ENCODE peak calls at places on chromosomes 4 and X, in six cellular contexts. One of them, this sample, is unnamed.

GRCh38 chr4:118834070-118834469 is 1.9 kb downstream of the SEC24D start:
- DNase-seq in Right ventricle myocardium superior: no peak
- DNase-seq in iris pigment epithelial cell: no peak
- DNase-seq in activated CD4-positive, alpha-beta T cell treated with anti-CD3 and anti-CD28 coated beads, Interleukin-2, amount 10 ng/mL, durations not matched to agents 7 days and 5 days: no peak
- DNase-seq in mammary epithelial cell: no peak
- DNase-seq in epithelial cell of prostate: no peak
- DNase-seq in this sample: no peak

GRCh38 chr4:38670939-38671593 is 7.1 kb downstream of the KLF3 start:
- DNase-seq in Right ventricle myocardium superior: no peak
- DNase-seq in iris pigment epithelial cell: no peak
- DNase-seq in activated CD4-positive, alpha-beta T cell treated with anti-CD3 and anti-CD28 coated beads, Interleukin-2, amount 10 ng/mL, durations not matched to agents 7 days and 5 days: no peak
- DNase-seq in mammary epithelial cell: no peak
- DNase-seq in epithelial cell of prostate: no peak
- DNase-seq in this sample: no peak

GRCh38 chr4:184267673-184268573 is 50.2 kb upstream of the ENPP6 start:
- DNase-seq in Right ventricle myocardium superior: peak; percentile 53
- DNase-seq in iris pigment epithelial cell: peak; percentile 96
- DNase-seq in activated CD4-positive, alpha-beta T cell treated with anti-CD3 and anti-CD28 coated beads, Interleukin-2, amount 10 ng/mL, durations not matched to agents 7 days and 5 days: peak; percentile 88
- DNase-seq in mammary epithelial cell: peak; percentile 86
- DNase-seq in epithelial cell of prostate: peak; percentile 58
- DNase-seq in this sample: no peak

GRCh38 chr4:179196511-179196910 is 1754.3 kb upstream of the AGA start:
- DNase-seq in Right ventricle myocardium superior: no peak
- DNase-seq in iris pigment epithelial cell: peak; percentile 29
- DNase-seq in activated CD4-positive, alpha-beta T cell treated with anti-CD3 and anti-CD28 coated beads, Interleukin-2, amount 10 ng/mL, durations not matched to agents 7 days and 5 days: no peak
- DNase-seq in mammary epithelial cell: no peak
- DNase-seq in epithelial cell of prostate: no peak
- DNase-seq in this sample: no peak

GRCh38 chr4:186699298-186699697 is 24.4 kb downstream of the FAT1 start:
- DNase-seq in Right ventricle myocardium superior: no peak
- DNase-seq in iris pigment epithelial cell: peak; percentile 55
- DNase-seq in activated CD4-positive, alpha-beta T cell treated with anti-CD3 and anti-CD28 coated beads, Interleukin-2, amount 10 ng/mL, durations not matched to agents 7 days and 5 days: no peak
- DNase-seq in mammary epithelial cell: peak; percentile 71
- DNase-seq in epithelial cell of prostate: peak; percentile 24
- DNase-seq in this sample: no peak

GRCh38 chr4:124768596-124768995 is 56.1 kb upstream of the ANKRD50 start:
- DNase-seq in Right ventricle myocardium superior: no peak
- DNase-seq in iris pigment epithelial cell: peak; percentile 34
- DNase-seq in activated CD4-positive, alpha-beta T cell treated with anti-CD3 and anti-CD28 coated beads, Interleukin-2, amount 10 ng/mL, durations not matched to agents 7 days and 5 days: no peak
- DNase-seq in mammary epithelial cell: peak; percentile 1
- DNase-seq in epithelial cell of prostate: no peak
- DNase-seq in this sample: no peak

GRCh38 chr4:70734168-70734954 is 12.6 kb downstream of the RUFY3 start:
- DNase-seq in Right ventricle myocardium superior: no peak
- DNase-seq in iris pigment epithelial cell: peak; percentile 77
- DNase-seq in activated CD4-positive, alpha-beta T cell treated with anti-CD3 and anti-CD28 coated beads, Interleukin-2, amount 10 ng/mL, durations not matched to agents 7 days and 5 days: peak; percentile 68
- DNase-seq in mammary epithelial cell: peak; percentile 67
- DNase-seq in epithelial cell of prostate: no peak
- DNase-seq in this sample: no peak

GRCh38 chr4:165970703-165971420 is 97.8 kb downstream of the TLL1 start:
- DNase-seq in Right ventricle myocardium superior: no peak
- DNase-seq in iris pigment epithelial cell: no peak
- DNase-seq in activated CD4-positive, alpha-beta T cell treated with anti-CD3 and anti-CD28 coated beads, Interleukin-2, amount 10 ng/mL, durations not matched to agents 7 days and 5 days: no peak
- DNase-seq in mammary epithelial cell: no peak
- DNase-seq in epithelial cell of prostate: no peak
- DNase-seq in this sample: no peak

GRCh38 chrX:148380614-148381561 is 119.5 kb upstream of the AFF2 start:
- DNase-seq in Right ventricle myocardium superior: no peak
- DNase-seq in iris pigment epithelial cell: no peak
- DNase-seq in activated CD4-positive, alpha-beta T cell treated with anti-CD3 and anti-CD28 coated beads, Interleukin-2, amount 10 ng/mL, durations not matched to agents 7 days and 5 days: peak; percentile 47
- DNase-seq in mammary epithelial cell: peak; percentile 2
- DNase-seq in epithelial cell of prostate: no peak
- DNase-seq in this sample: no peak

GRCh38 chrX:67426946-67427345 is 116.9 kb upstream of the AR start:
- DNase-seq in Right ventricle myocardium superior: no peak
- DNase-seq in iris pigment epithelial cell: no peak
- DNase-seq in activated CD4-positive, alpha-beta T cell treated with anti-CD3 and anti-CD28 coated beads, Interleukin-2, amount 10 ng/mL, durations not matched to agents 7 days and 5 days: no peak
- DNase-seq in mammary epithelial cell: no peak
- DNase-seq in epithelial cell of prostate: no peak
- DNase-seq in this sample: no peak

GRCh38 chrX:87337267-87337666 is 180.3 kb upstream of the KLHL4 start:
- DNase-seq in Right ventricle myocardium superior: no peak
- DNase-seq in iris pigment epithelial cell: no peak
- DNase-seq in activated CD4-positive, alpha-beta T cell treated with anti-CD3 and anti-CD28 coated beads, Interleukin-2, amount 10 ng/mL, durations not matched to agents 7 days and 5 days: no peak
- DNase-seq in mammary epithelial cell: no peak
- DNase-seq in epithelial cell of prostate: no peak
- DNase-seq in this sample: no peak

GRCh38 chr4:8391972-8392371 is 48.6 kb downstream of the ACOX3 start:
- DNase-seq in Right ventricle myocardium superior: no peak
- DNase-seq in iris pigment epithelial cell: peak; percentile 94
- DNase-seq in activated CD4-positive, alpha-beta T cell treated with anti-CD3 and anti-CD28 coated beads, Interleukin-2, amount 10 ng/mL, durations not matched to agents 7 days and 5 days: no peak
- DNase-seq in mammary epithelial cell: peak; percentile 33
- DNase-seq in epithelial cell of prostate: peak; percentile 8
- DNase-seq in this sample: no peak

GRCh38 chr4:14908635-14909034 is 93.6 kb upstream of the CPEB2 start:
- DNase-seq in Right ventricle myocardium superior: no peak
- DNase-seq in iris pigment epithelial cell: peak; percentile 65
- DNase-seq in activated CD4-positive, alpha-beta T cell treated with anti-CD3 and anti-CD28 coated beads, Interleukin-2, amount 10 ng/mL, durations not matched to agents 7 days and 5 days: no peak
- DNase-seq in mammary epithelial cell: peak; percentile 86
- DNase-seq in epithelial cell of prostate: peak; percentile 77
- DNase-seq in this sample: no peak

GRCh38 chr4:13244342-13244905 is 239.7 kb downstream of the RAB28 start:
- DNase-seq in Right ventricle myocardium superior: no peak
- DNase-seq in iris pigment epithelial cell: no peak
- DNase-seq in activated CD4-positive, alpha-beta T cell treated with anti-CD3 and anti-CD28 coated beads, Interleukin-2, amount 10 ng/mL, durations not matched to agents 7 days and 5 days: no peak
- DNase-seq in mammary epithelial cell: no peak
- DNase-seq in epithelial cell of prostate: no peak
- DNase-seq in this sample: no peak

GRCh38 chr4:110781944-110782343 is 159.1 kb upstream of the PITX2 start:
- DNase-seq in Right ventricle myocardium superior: no peak
- DNase-seq in iris pigment epithelial cell: no peak
- DNase-seq in activated CD4-positive, alpha-beta T cell treated with anti-CD3 and anti-CD28 coated beads, Interleukin-2, amount 10 ng/mL, durations not matched to agents 7 days and 5 days: no peak
- DNase-seq in mammary epithelial cell: no peak
- DNase-seq in epithelial cell of prostate: no peak
- DNase-seq in this sample: no peak

GRCh38 chr4:82989567-82990429 is 20.8 kb downstream of the LIN54 start:
- DNase-seq in Right ventricle myocardium superior: no peak
- DNase-seq in iris pigment epithelial cell: peak; percentile 49
- DNase-seq in activated CD4-positive, alpha-beta T cell treated with anti-CD3 and anti-CD28 coated beads, Interleukin-2, amount 10 ng/mL, durations not matched to agents 7 days and 5 days: peak; percentile 63
- DNase-seq in mammary epithelial cell: no peak
- DNase-seq in epithelial cell of prostate: no peak
- DNase-seq in this sample: no peak

GRCh38 chr4:141643557-141643956 is 7.2 kb downstream of the IL15 start:
- DNase-seq in Right ventricle myocardium superior: no peak
- DNase-seq in iris pigment epithelial cell: peak; percentile 96
- DNase-seq in activated CD4-positive, alpha-beta T cell treated with anti-CD3 and anti-CD28 coated beads, Interleukin-2, amount 10 ng/mL, durations not matched to agents 7 days and 5 days: no peak
- DNase-seq in mammary epithelial cell: peak; percentile 92
- DNase-seq in epithelial cell of prostate: peak; percentile 84
- DNase-seq in this sample: no peak

GRCh38 chr4:173919196-173919595 is 364.3 kb downstream of the FBXO8 start:
- DNase-seq in Right ventricle myocardium superior: no peak
- DNase-seq in iris pigment epithelial cell: peak; percentile 61
- DNase-seq in activated CD4-positive, alpha-beta T cell treated with anti-CD3 and anti-CD28 coated beads, Interleukin-2, amount 10 ng/mL, durations not matched to agents 7 days and 5 days: no peak
- DNase-seq in mammary epithelial cell: no peak
- DNase-seq in epithelial cell of prostate: no peak
- DNase-seq in this sample: no peak

GRCh38 chr4:73068496-73069337 is 799 bp downstream of the COX18 start:
- DNase-seq in Right ventricle myocardium superior: no peak
- DNase-seq in iris pigment epithelial cell: peak; percentile 48
- DNase-seq in activated CD4-positive, alpha-beta T cell treated with anti-CD3 and anti-CD28 coated beads, Interleukin-2, amount 10 ng/mL, durations not matched to agents 7 days and 5 days: peak; percentile 8
- DNase-seq in mammary epithelial cell: peak; percentile 37
- DNase-seq in epithelial cell of prostate: no peak
- DNase-seq in this sample: no peak

GRCh38 chrX:85243155-85243554 is 424 bp downstream of the SATL1 start:
- DNase-seq in Right ventricle myocardium superior: no peak
- DNase-seq in iris pigment epithelial cell: no peak
- DNase-seq in activated CD4-positive, alpha-beta T cell treated with anti-CD3 and anti-CD28 coated beads, Interleukin-2, amount 10 ng/mL, durations not matched to agents 7 days and 5 days: no peak
- DNase-seq in mammary epithelial cell: no peak
- DNase-seq in epithelial cell of prostate: no peak
- DNase-seq in this sample: no peak

GRCh38 chr4:78551420-78552351 is at the start of gene ANXA3:
- DNase-seq in Right ventricle myocardium superior: peak; percentile 72
- DNase-seq in iris pigment epithelial cell: no peak
- DNase-seq in activated CD4-positive, alpha-beta T cell treated with anti-CD3 and anti-CD28 coated beads, Interleukin-2, amount 10 ng/mL, durations not matched to agents 7 days and 5 days: peak; percentile 17
- DNase-seq in mammary epithelial cell: peak; percentile 70
- DNase-seq in epithelial cell of prostate: no peak
- DNase-seq in this sample: no peak

GRCh38 chr4:147339116-147339515 is 141.8 kb upstream of the EDNRA start:
- DNase-seq in Right ventricle myocardium superior: no peak
- DNase-seq in iris pigment epithelial cell: no peak
- DNase-seq in activated CD4-positive, alpha-beta T cell treated with anti-CD3 and anti-CD28 coated beads, Interleukin-2, amount 10 ng/mL, durations not matched to agents 7 days and 5 days: no peak
- DNase-seq in mammary epithelial cell: no peak
- DNase-seq in epithelial cell of prostate: no peak
- DNase-seq in this sample: no peak

GRCh38 chr4:78776729-78777555 is 792 bp downstream of the BMP2K start:
- DNase-seq in Right ventricle myocardium superior: peak; percentile 65
- DNase-seq in iris pigment epithelial cell: peak; percentile 67
- DNase-seq in activated CD4-positive, alpha-beta T cell treated with anti-CD3 and anti-CD28 coated beads, Interleukin-2, amount 10 ng/mL, durations not matched to agents 7 days and 5 days: peak; percentile 33
- DNase-seq in mammary epithelial cell: peak; percentile 80
- DNase-seq in epithelial cell of prostate: peak; percentile 33
- DNase-seq in this sample: peak; percentile 78

GRCh38 chrX:20487227-20487626 is 220.5 kb upstream of the RPS6KA3 start:
- DNase-seq in Right ventricle myocardium superior: no peak
- DNase-seq in iris pigment epithelial cell: peak; percentile 41
- DNase-seq in activated CD4-positive, alpha-beta T cell treated with anti-CD3 and anti-CD28 coated beads, Interleukin-2, amount 10 ng/mL, durations not matched to agents 7 days and 5 days: no peak
- DNase-seq in mammary epithelial cell: peak; percentile 53
- DNase-seq in epithelial cell of prostate: peak; percentile 3
- DNase-seq in this sample: no peak

GRCh38 chr4:91827914-91828313 is 475.9 kb upstream of the GRID2 start:
- DNase-seq in Right ventricle myocardium superior: no peak
- DNase-seq in iris pigment epithelial cell: no peak
- DNase-seq in activated CD4-positive, alpha-beta T cell treated with anti-CD3 and anti-CD28 coated beads, Interleukin-2, amount 10 ng/mL, durations not matched to agents 7 days and 5 days: no peak
- DNase-seq in mammary epithelial cell: no peak
- DNase-seq in epithelial cell of prostate: no peak
- DNase-seq in this sample: no peak

GRCh38 chrX:136154998-136155397 is 7.7 kb downstream of the FHL1 start:
- DNase-seq in Right ventricle myocardium superior: no peak
- DNase-seq in iris pigment epithelial cell: no peak
- DNase-seq in activated CD4-positive, alpha-beta T cell treated with anti-CD3 and anti-CD28 coated beads, Interleukin-2, amount 10 ng/mL, durations not matched to agents 7 days and 5 days: no peak
- DNase-seq in mammary epithelial cell: no peak
- DNase-seq in epithelial cell of prostate: no peak
- DNase-seq in this sample: no peak

GRCh38 chr4:8084712-8085490 is 73.7 kb downstream of the ABLIM2 start:
- DNase-seq in Right ventricle myocardium superior: peak; percentile 36
- DNase-seq in iris pigment epithelial cell: no peak
- DNase-seq in activated CD4-positive, alpha-beta T cell treated with anti-CD3 and anti-CD28 coated beads, Interleukin-2, amount 10 ng/mL, durations not matched to agents 7 days and 5 days: no peak
- DNase-seq in mammary epithelial cell: no peak
- DNase-seq in epithelial cell of prostate: no peak
- DNase-seq in this sample: no peak

GRCh38 chr4:122346036-122346435 is 32.8 kb upstream of the ADAD1 start:
- DNase-seq in Right ventricle myocardium superior: no peak
- DNase-seq in iris pigment epithelial cell: peak; percentile 9
- DNase-seq in activated CD4-positive, alpha-beta T cell treated with anti-CD3 and anti-CD28 coated beads, Interleukin-2, amount 10 ng/mL, durations not matched to agents 7 days and 5 days: no peak
- DNase-seq in mammary epithelial cell: no peak
- DNase-seq in epithelial cell of prostate: no peak
- DNase-seq in this sample: no peak

GRCh38 chrX:134294548-134294947 is 57.6 kb downstream of the CCDC160 start:
- DNase-seq in Right ventricle myocardium superior: no peak
- DNase-seq in iris pigment epithelial cell: peak; percentile 7
- DNase-seq in activated CD4-positive, alpha-beta T cell treated with anti-CD3 and anti-CD28 coated beads, Interleukin-2, amount 10 ng/mL, durations not matched to agents 7 days and 5 days: no peak
- DNase-seq in mammary epithelial cell: no peak
- DNase-seq in epithelial cell of prostate: no peak
- DNase-seq in this sample: no peak

GRCh38 chr4:107862658-107863057 is 37.9 kb downstream of the SGMS2 start:
- DNase-seq in Right ventricle myocardium superior: no peak
- DNase-seq in iris pigment epithelial cell: peak; percentile 91
- DNase-seq in activated CD4-positive, alpha-beta T cell treated with anti-CD3 and anti-CD28 coated beads, Interleukin-2, amount 10 ng/mL, durations not matched to agents 7 days and 5 days: peak; percentile 24
- DNase-seq in mammary epithelial cell: peak; percentile 97
- DNase-seq in epithelial cell of prostate: peak; percentile 95
- DNase-seq in this sample: no peak

This sample was measured in coronary artery.